ENCODE peak calls at places on chromosomes 6 and 20, in seven cellular contexts. S is HepG2; W is CD4-positive, alpha-beta T cell; J is fibroblast of lung; P is IMR-90; E is mammary epithelial cell; O is uterus. M is an unnamed sample.

GRCh38 chr6:69985180-69985579 is 118.8 kb downstream of the COL19A1 start:
- DNase-seq in O (no peak), W (no peak), S (no peak), P (no peak), E (peak), J (peak), M (no peak)

GRCh38 chr20:2749951-2750342 is 50.5 kb downstream of the CPXM1 start:
- DNase-seq in P (no peak), W (no peak), O (no peak), S (no peak), J (no peak), E (no peak), M (no peak)

GRCh38 chr20:50191566-50192363 is 1.1 kb downstream of the CEBPB start:
- DNase-seq in P (peak), O (no peak), J (no peak), W (peak), E (peak), S (peak), M (no peak)

GRCh38 chr20:51400051-51400926 is 142.2 kb downstream of the NFATC2 start:
- DNase-seq in E (no peak), O (no peak), J (no peak), P (no peak), S (no peak), W (peak), M (no peak)

GRCh38 chr6:89989742-89990141 is 95.5 kb downstream of the GJA10 start:
- DNase-seq in O (no peak), S (no peak), W (no peak), J (peak), E (no peak), P (peak), M (no peak)

GRCh38 chr6:118709859-118710350 is 58.5 kb upstream of the CEP85L start:
- DNase-seq in P (peak), W (peak), S (no peak), E (peak), O (no peak), J (no peak), M (no peak)

GRCh38 chr20:50919567-50919966 is 11.7 kb downstream of the ADNP start:
- DNase-seq in S (no peak), W (no peak), O (peak), J (peak), E (peak), P (peak), M (no peak)

GRCh38 chr6:91273729-91274128 is 686.9 kb upstream of the MAP3K7 start:
- DNase-seq in S (no peak), W (no peak), E (no peak), P (no peak), O (no peak), J (peak), M (no peak)

GRCh38 chr20:15937179-15937578 is 636.1 kb downstream of the KIF16B start:
- DNase-seq in P (no peak), E (no peak), W (no peak), O (no peak), J (no peak), S (no peak), M (no peak)

GRCh38 chr6:83265384-83265783 is 72.2 kb downstream of the RWDD2A start:
- DNase-seq in J (peak), O (no peak), W (no peak), E (peak), P (peak), S (no peak), M (no peak)

GRCh38 chr6:132023490-132023889 is 72.3 kb upstream of the CCN2 start:
- DNase-seq in W (no peak), P (no peak), O (no peak), E (no peak), S (peak), J (no peak), M (no peak)

GRCh38 chr6:30325873-30326445 is 768 bp upstream of the TRIM39 start:
- DNase-seq in P (no peak), S (no peak), O (peak), J (no peak), E (peak), W (no peak), M (no peak)

GRCh38 chr20:16301981-16302380 is 271.3 kb downstream of the KIF16B start:
- DNase-seq in O (no peak), P (peak), W (no peak), E (no peak), S (no peak), J (no peak), M (no peak)

GRCh38 chr20:20624914-20625313 is 87.5 kb downstream of the RALGAPA2 start:
- DNase-seq in S (no peak), W (no peak), E (no peak), O (no peak), J (no peak), P (no peak), M (no peak)

GRCh38 chr6:34657307-34657978 is 39.1 kb downstream of the ILRUN start:
- DNase-seq in W (no peak), P (peak), E (peak), J (peak), O (peak), S (peak), M (no peak)

GRCh38 chr6:92756912-92757311 is 662.4 kb downstream of the EPHA7 start:
- DNase-seq in J (peak), O (no peak), S (no peak), P (peak), E (peak), W (no peak), M (no peak)

GRCh38 chr6:25490018-25490865 is 161.8 kb upstream of the SCGN start:
- DNase-seq in E (peak), P (peak), S (peak), W (peak), J (peak), O (peak), M (no peak)

GRCh38 chr6:135537782-135538301 is 40.3 kb upstream of the AHI1 start:
- DNase-seq in J (peak), W (no peak), S (no peak), O (no peak), E (peak), P (peak), M (no peak)

GRCh38 chr20:18984238-18985200 is 170.9 kb downstream of the SCP2D1 start:
- DNase-seq in O (peak), S (no peak), E (no peak), P (no peak), J (no peak), W (no peak), M (no peak)

GRCh38 chr20:20368414-20369352 is 779 bp downstream of the INSM1 start:
- DNase-seq in S (no peak), O (no peak), P (no peak), W (no peak), E (peak), J (no peak), M (no peak)

GRCh38 chr6:131923356-131923755 is 27.8 kb downstream of the CCN2 start:
- DNase-seq in S (peak), J (peak), W (no peak), E (peak), O (peak), P (peak), M (peak)

GRCh38 chr6:56047931-56048520 is 172.6 kb upstream of the BMP5 start:
- DNase-seq in O (no peak), J (no peak), E (no peak), S (no peak), P (no peak), W (no peak), M (no peak)

GRCh38 chr6:116118608-116119007 is 7.3 kb downstream of the COL10A1 start:
- DNase-seq in W (no peak), S (no peak), P (peak), E (peak), O (no peak), J (no peak), M (no peak)

GRCh38 chr20:34082232-34082887 is 29.7 kb downstream of the EIF2S2 start:
- DNase-seq in E (no peak), O (no peak), W (no peak), J (no peak), S (no peak), P (no peak), M (no peak)
- H3K27ac ChIP-seq in E (no peak), O (peak), W (no peak), J (peak), S (no peak), P (no peak), M (no peak)

DNA sequence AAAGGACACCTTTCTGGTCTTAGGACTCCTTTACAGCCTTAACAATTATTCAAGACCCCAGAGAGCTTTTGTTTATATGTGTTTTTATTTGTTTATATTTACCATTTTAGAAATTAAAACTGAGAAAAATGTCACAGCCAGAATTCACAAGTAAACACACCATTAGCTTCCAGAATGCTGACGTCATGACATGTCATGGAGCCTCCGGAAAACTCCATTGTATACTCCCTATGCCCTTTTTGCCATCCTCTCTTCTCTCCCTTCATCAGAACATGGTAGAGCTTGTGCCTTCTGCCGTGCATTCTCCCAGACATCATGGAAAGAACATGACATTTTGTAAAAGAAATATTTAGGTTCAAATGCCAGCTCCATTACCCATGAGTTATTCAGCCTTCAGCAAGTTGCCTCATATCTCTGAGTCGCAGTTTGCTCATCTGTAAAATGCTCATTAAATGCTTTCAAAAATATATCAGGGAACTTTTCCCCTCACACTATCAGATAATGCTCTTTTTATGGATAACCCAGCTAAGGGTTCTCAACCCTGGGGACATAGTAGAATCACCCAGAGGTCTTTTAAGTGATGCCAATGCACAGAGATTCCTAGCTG is 27.8 kb downstream of the TNFAIP3 start:
- DNase-seq in P (peak), E (peak), S (no peak), O (no peak), J (no peak), W (no peak), M (no peak)
- H3K27ac ChIP-seq in P (no peak), E (peak), S (no peak), O (no peak), J (peak), W (no peak), M (no peak)

GRCh38 chr6:27871919-27872633 is 40.1 kb downstream of the OR2B2 start:
- DNase-seq in P (peak), O (peak), J (peak), W (peak), S (no peak), E (peak), M (no peak)
- H3K27ac ChIP-seq in P (peak), O (no peak), J (peak), W (peak), S (no peak), E (peak), M (peak)

GRCh38 chr6:111782887-111783286 is 90.4 kb downstream of the FYN start:
- DNase-seq in P (no peak), W (no peak), E (no peak), O (no peak), S (no peak), J (no peak), M (no peak)

GRCh38 chr6:111782161-111782809 is 91.0 kb downstream of the FYN start:
- DNase-seq in S (no peak), P (no peak), O (no peak), E (no peak), J (no peak), W (no peak), M (no peak)

GRCh38 chr6:111779031-111779430 is 94.2 kb downstream of the FYN start:
- DNase-seq in W (no peak), J (no peak), E (no peak), S (no peak), P (no peak), O (no peak), M (no peak)

GRCh38 chr6:111779660-111780059 is 93.6 kb downstream of the FYN start:
- DNase-seq in S (no peak), J (no peak), P (no peak), W (no peak), E (no peak), O (no peak), M (no peak)

GRCh38 chr6:111781055-111781708 is 92.1 kb downstream of the FYN start:
- DNase-seq in P (peak), O (no peak), S (no peak), E (peak), J (peak), W (no peak), M (no peak)
- H3K27ac ChIP-seq in P (peak), O (peak), S (no peak), E (no peak), J (no peak), W (peak), M (no peak)

DNA sequence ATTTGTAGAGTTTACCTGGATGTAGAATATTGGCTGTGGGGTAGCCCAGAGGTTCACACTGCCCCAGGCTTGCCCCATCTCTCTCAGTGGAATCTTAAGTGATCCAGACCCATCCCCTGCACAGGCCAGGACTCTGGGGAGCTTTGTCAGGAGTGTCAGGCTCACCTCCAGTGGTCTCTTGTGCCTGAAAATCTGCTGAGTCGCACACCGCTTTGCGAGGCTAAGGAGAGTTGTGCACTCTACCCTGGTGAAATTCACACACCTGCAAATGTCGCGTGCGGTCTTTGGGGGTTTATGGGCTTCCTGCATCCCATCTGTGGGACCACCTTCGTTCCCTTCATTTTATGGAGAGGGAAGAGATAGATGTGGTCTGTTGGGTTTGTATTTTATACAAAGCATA is 63.6 kb upstream of the KIF25 start:
- DNase-seq in E (no peak), W (no peak), O (no peak), J (no peak), P (no peak), S (no peak), M (no peak)
- H3K27ac ChIP-seq in E (no peak), W (no peak), O (no peak), J (no peak), P (no peak), S (peak), M (no peak)

DNA sequence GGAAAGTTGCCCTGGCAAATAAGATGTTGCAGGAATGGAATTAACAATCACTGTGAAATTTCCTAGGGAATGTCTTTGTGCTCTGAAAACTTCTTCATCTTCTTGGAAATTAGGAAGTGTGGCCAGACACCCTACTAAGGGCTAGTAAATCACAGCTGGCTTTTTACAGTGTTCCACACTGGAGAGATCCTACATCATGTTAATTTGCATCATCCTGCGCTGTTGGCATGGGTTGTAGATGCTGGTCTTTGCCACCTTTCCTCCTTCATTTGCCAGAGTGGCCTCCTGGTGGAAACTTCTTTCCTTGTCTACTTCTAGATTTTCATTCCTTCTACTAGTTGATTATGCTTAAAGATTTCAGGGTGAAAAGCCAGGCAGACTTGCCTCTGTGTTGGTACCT is 2.7 kb downstream of the TNFAIP3 start:
- DNase-seq in E (no peak), W (no peak), P (no peak), J (no peak), S (no peak), O (no peak), M (no peak)
- H3K27ac ChIP-seq in E (peak), W (peak), P (no peak), J (no peak), S (peak), O (peak), M (no peak)

DNA sequence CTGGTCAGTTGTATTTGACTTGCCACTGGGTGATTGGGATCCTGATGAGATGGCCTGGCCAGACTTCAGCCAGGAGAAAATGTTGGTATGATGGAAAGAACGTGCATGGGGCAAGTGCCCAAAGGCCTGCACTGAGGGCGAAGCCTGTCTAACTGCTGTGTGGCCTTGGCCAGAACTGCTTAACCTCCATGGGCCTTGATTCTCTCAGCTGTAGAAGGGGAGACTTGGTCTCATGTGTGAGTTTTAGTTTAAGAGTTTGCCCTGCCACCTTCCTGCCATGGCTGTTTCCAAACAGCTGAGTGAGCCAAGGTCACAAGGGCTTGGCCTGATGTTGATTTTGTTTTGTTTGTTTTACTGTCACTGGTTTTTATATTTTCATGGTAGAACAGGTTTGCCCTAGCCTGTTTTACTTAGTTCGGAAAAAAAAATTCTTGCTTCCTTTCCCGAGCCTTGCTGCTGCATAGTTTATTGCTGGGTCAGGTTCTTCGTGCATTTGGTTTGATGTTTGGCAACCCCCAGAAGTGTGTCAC is 35.3 kb downstream of the DSTN start:
- DNase-seq in O (no peak), J (no peak), W (no peak), S (peak), E (no peak), P (no peak), M (no peak)
- H3K27ac ChIP-seq in O (no peak), J (no peak), W (no peak), S (peak), E (no peak), P (no peak), M (no peak)